ENCODE peak calls at places on chromosomes 12 and 14, in four cellular contexts. G is fibroblast of mammary gland, B is lower leg skin, X is LNCaP clone FGC. N is an unnamed sample.

GRCh38 chr12:6465467-6466183 is 4.9 kb downstream of the VAMP1 start:
- DNase-seq in X (peak; percentile 26), B (peak; percentile 70), G (peak; percentile 80), N (peak; percentile 66)

GRCh38 chr14:103401223-103402214 is 16.3 kb downstream of the MARK3 start:
- DNase-seq in G (peak; percentile 89), B (no peak), X (no peak), N (no peak)

GRCh38 chr12:69639400-69640016 is 28.8 kb upstream of the LRRC10 start:
- DNase-seq in G (peak; percentile 71), X (peak; percentile 14), B (peak; percentile 19), N (peak; percentile 42)

GRCh38 chr12:26523708-26524150 is 309.3 kb downstream of the ITPR2 start:
- DNase-seq in B (peak; percentile 94), G (peak; percentile 97), X (peak; percentile 94), N (peak; percentile 94)

GRCh38 chr14:81341405-81342180 is 58.5 kb downstream of the STON2 start:
- DNase-seq in X (no peak), B (no peak), G (peak; percentile 5), N (no peak)

GRCh38 chr12:85575115-85576096 is 260.8 kb downstream of the RASSF9 start:
- DNase-seq in X (peak; percentile 19), B (peak; percentile 44), G (peak; percentile 70), N (peak; percentile 59)

GRCh38 chr12:93626160-93626559 is 51.0 kb upstream of the CRADD start:
- DNase-seq in B (no peak), G (no peak), X (no peak), N (no peak)

GRCh38 chr14:90511795-90512331 is 115.0 kb downstream of the CALM1 start:
- DNase-seq in B (no peak), G (no peak), X (no peak), N (no peak)

GRCh38 chr14:39055786-39056474 is 47.1 kb downstream of the SEC23A start:
- DNase-seq in B (no peak), X (no peak), G (no peak), N (no peak)

GRCh38 chr12:48013287-48013686 is 9.0 kb upstream of the COL2A1 start:
- DNase-seq in G (no peak), B (no peak), X (peak; percentile 70), N (no peak)

GRCh38 chr12:6769003-6769389 is 2.8 kb downstream of the PTMS start:
- DNase-seq in X (no peak), B (peak; percentile 46), G (no peak), N (no peak)

GRCh38 chr12:74984631-74985030 is 225.0 kb downstream of the KCNC2 start:
- DNase-seq in B (no peak), X (no peak), G (no peak), N (no peak)

GRCh38 chr12:46145881-46146280 is 123.0 kb downstream of the SLC38A1 start:
- DNase-seq in G (no peak), X (no peak), B (no peak), N (no peak)

GRCh38 chr14:23105348-23105824 is 597 bp upstream of the CIROP start:
- DNase-seq in X (no peak), B (no peak), G (no peak), N (no peak)

GRCh38 chr14:94439453-94440057 is 13.0 kb downstream of the SERPINA11 start:
- DNase-seq in X (no peak), B (no peak), G (no peak), N (no peak)

GRCh38 chr12:40342010-40342409 is 117.2 kb downstream of the LRRK2 start:
- DNase-seq in B (no peak), X (no peak), G (no peak), N (no peak)

GRCh38 chr12:124551268-124552144 is 15.9 kb downstream of the NCOR2 start:
- DNase-seq in G (no peak), B (peak; percentile 76), X (no peak), N (no peak)

GRCh38 chr12:21169878-21170472 is 39.0 kb downstream of the SLCO1B1 start:
- DNase-seq in B (no peak), X (peak; percentile 10), G (peak; percentile 31), N (peak; percentile 28)

GRCh38 chr12:1993871-1994371 is 10.3 kb downstream of the DCP1B start:
- DNase-seq in X (no peak), B (no peak), G (peak; percentile 61), N (peak; percentile 8)

GRCh38 chr14:99511421-99512109 is 30.4 kb downstream of the CCNK start:
- DNase-seq in X (no peak), G (peak; percentile 9), B (no peak), N (no peak)

GRCh38 chr14:100159107-100159864 is at the start of gene DEGS2:
- DNase-seq in G (no peak), X (no peak), B (no peak), N (no peak)

GRCh38 chr14:55730602-55731001 is 150.6 kb downstream of the KTN1 start:
- DNase-seq in B (no peak), G (no peak), X (peak; percentile 51), N (no peak)

GRCh38 chr12:49332891-49333371 is 4.1 kb downstream of the C1QL4 start:
- DNase-seq in X (no peak), G (no peak), B (no peak), N (no peak)

GRCh38 chr12:14213542-14213941 is 151.9 kb upstream of the ATF7IP start:
- DNase-seq in G (peak; percentile 4), X (no peak), B (no peak), N (no peak)

GRCh38 chr12:16573652-16574077 is 32.3 kb downstream of the LMO3 start:
- DNase-seq in G (peak; percentile 60), X (no peak), B (no peak), N (no peak)

GRCh38 chr12:1803736-1804135 is 16.6 kb upstream of the LRTM2 start:
- DNase-seq in X (no peak), B (no peak), G (no peak), N (no peak)

GRCh38 chr14:44385906-44386305 is 121.2 kb downstream of the FSCB start:
- DNase-seq in X (no peak), G (no peak), B (no peak), N (no peak)

GRCh38 chr12:13362260-13362841 is 165.8 kb downstream of the EMP1 start:
- DNase-seq in X (peak; percentile 68), G (peak; percentile 61), B (no peak), N (peak; percentile 23)

GRCh38 chr12:66074561-66074960 is 56.0 kb downstream of the LLPH start:
- DNase-seq in B (no peak), G (peak; percentile 37), X (no peak), N (peak; percentile 20)

GRCh38 chr12:7857916-7858315 is 14.8 kb downstream of the SLC2A14 start:
- DNase-seq in X (no peak), B (no peak), G (no peak), N (no peak)

DNA sequence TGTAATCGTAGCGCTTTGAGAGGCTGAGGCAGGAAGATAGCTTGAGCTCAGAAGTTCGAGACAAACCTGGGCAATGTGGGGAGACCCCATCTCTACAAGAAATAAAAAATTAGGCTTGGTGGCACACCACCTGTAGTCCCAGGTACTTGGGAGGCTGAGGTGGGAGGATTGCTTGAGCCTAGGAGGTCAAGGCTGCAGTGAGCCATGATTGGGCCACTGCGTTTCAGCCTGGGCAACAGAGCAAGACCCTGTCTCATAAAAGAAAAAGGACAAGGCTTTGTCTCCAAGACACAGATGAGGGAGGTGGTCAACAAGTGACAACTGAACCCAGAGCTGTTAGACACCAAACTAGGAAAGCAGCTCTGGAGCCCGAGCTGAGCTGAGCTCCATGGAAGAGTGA is 14.5 kb upstream of the TAMALIN start:
- DNase-seq in G (no peak), B (no peak), X (no peak), N (no peak)
- TF ChIP-seq CTCF in G (no peak), B (no peak), X (no peak), N (no peak)

GRCh38 chr14:75521415-75522199 is 662 bp upstream of the BATF start:
- DNase-seq in G (no peak), X (peak; percentile 62), B (no peak), N (no peak)

GRCh38 chr14:75520852-75521251 is 1.4 kb upstream of the BATF start:
- DNase-seq in B (no peak), G (no peak), X (no peak), N (no peak)

GRCh38 chr14:75523771-75524171 is 1.5 kb downstream of the BATF start:
- DNase-seq in B (no peak), G (peak; percentile 59), X (no peak), N (no peak)

GRCh38 chr14:75522224-75522764 is at the start of gene BATF:
- DNase-seq in G (no peak), B (peak; percentile 56), X (no peak), N (no peak)

DNA sequence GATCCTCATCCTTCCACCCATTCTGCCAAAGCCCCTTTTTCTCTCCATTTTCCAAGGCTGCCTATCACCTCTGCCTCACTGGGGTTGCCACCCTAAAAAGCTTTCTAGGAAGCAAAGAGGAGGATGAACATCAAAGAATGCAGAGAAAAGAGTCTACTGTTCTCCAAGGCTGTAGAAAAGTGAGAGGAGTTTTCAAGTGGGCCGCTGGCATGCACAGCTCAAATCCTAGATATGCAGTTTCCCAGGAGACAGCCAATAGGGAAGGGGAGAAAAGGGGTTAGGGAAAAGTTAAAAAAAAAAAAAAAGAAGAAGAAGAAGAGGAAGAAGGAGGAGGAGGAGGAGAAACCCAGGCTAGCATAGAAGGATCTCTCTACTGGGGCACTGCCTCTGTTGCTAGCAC is 650 bp downstream of the BATF start:
- DNase-seq in B (no peak), G (no peak), X (no peak), N (no peak)
- H3K4me3 ChIP-seq in B (no peak overlapping the region), G (no peak overlapping the region), X (no peak overlapping the region), N (no peak overlapping the region)

GRCh38 chr14:75141967-75142366 is 15.1 kb upstream of the NEK9 start:
- DNase-seq in G (peak; percentile 53), B (no peak), X (no peak), N (no peak)

GRCh38 chr14:75142494-75142893 is 15.6 kb upstream of the NEK9 start:
- DNase-seq in X (no peak), B (no peak), G (no peak), N (no peak)

GRCh38 chr14:75141062-75141461 is 14.2 kb upstream of the NEK9 start:
- DNase-seq in G (no peak), B (no peak), X (no peak), N (no peak)

GRCh38 chr14:75144944-75145343 is 18.1 kb upstream of the NEK9 start:
- DNase-seq in G (no peak), B (peak; percentile 52), X (no peak), N (no peak)

GRCh38 chr14:75143761-75144527 is 17.1 kb upstream of the NEK9 start:
- DNase-seq in B (no peak), X (no peak), G (no peak), N (no peak)
- TF ChIP-seq CTCF in B (no peak), X (no peak), G (no peak), N (no peak)

DNA sequence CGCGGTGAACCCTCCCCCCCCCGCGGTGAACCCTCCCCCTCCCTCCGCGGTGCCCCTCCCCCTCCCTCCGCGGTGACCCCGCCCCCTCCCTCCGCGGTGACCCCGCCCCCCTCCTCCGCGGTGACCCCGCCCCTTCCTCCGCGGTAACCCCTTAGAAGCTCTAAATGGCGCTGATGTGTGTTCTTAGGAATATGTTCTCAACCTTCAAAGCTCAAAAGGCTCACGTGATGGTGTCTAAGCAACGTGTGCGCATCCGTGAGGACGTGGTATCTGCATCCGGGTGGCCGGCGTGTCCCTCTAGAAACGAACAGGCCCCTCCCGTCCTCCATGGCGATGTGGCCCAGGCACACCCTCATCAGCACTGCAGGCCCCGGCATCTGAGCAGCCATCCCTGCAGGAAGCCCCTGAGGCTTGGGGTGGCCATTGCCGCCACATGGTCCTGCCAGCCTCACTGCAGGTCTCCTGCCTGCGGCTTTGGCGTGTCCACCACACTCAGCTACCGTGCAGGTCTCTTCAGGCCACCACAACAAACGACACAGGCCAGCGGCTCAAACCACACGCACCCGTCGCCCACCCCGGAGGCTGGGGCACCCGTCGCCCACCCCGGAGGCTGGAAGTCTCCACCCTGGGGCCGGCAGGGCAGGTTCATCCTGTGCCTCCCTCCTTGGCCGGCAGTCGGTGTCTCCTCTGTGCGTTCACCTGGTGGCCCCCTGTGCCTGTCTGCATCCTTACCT is 14.5 kb upstream of the FBRSL1 start:
- DNase-seq in B (no peak), G (no peak), X (no peak), N (no peak)
- H3K4me3 ChIP-seq in B (no peak overlapping the region), G (no peak overlapping the region), X (no peak overlapping the region), N (no peak overlapping the region)

N was measured in astrocyte of the cerebellum.